ENCODE peak calls at places on chromosomes 12 and 14, in ten cellular contexts. S, R, E, Z, A, T, Y, J, U and H are unnamed samples. For H3K4me1, the result is how much of the 10 kb centered on the place peaks cover.

GRCh38 chr12:95185096-95185495 is 32.2 kb downstream of the FGD6 start:
- DNase-seq in S (no peak), R (no peak), E (no peak), Z (peak), A (no peak), T (no peak), Y (no peak), J (no peak), U (no peak), H (no peak)

GRCh38 chr14:34075095-34075744 is 124.3 kb upstream of the EGLN3 start:
- DNase-seq in S (no peak), R (no peak), E (no peak), Z (no peak), A (no peak), T (no peak), Y (no peak), J (no peak), U (no peak), H (no peak)

GRCh38 chr14:75723716-75724115 is 62.7 kb downstream of the TTLL5 start:
- DNase-seq in S (no peak), R (no peak), E (no peak), Z (no peak), A (no peak), T (no peak), Y (no peak), J (no peak), U (no peak), H (no peak)

GRCh38 chr12:9883175-9883574 is 1.9 kb downstream of the KLRF2 start:
- DNase-seq in S (no peak), R (no peak), E (no peak), Z (no peak), A (no peak), T (no peak), Y (no peak), J (no peak), U (no peak), H (no peak)

GRCh38 chr12:3132636-3133409 is 55.6 kb downstream of the TSPAN9 start:
- DNase-seq in S (no peak), R (no peak), E (no peak), Z (peak), A (peak), T (no peak), Y (no peak), J (peak), U (no peak), H (no peak)

GRCh38 chr14:29042546-29042945 is 276.0 kb downstream of the FOXG1 start:
- DNase-seq in S (no peak), R (no peak), E (no peak), Z (peak), A (no peak), T (no peak), Y (no peak), J (no peak), U (no peak), H (no peak)

GRCh38 chr12:105025890-105026289 is 39.8 kb downstream of the NOPCHAP1 start:
- DNase-seq in S (peak), R (peak), E (no peak), Z (peak), A (peak), T (no peak), Y (no peak), J (peak), U (peak), H (no peak)

GRCh38 chr12:22396253-22396652 is 61.7 kb upstream of the ST8SIA1 start:
- DNase-seq in S (no peak), R (no peak), E (no peak), Z (no peak), A (no peak), T (no peak), Y (no peak), J (no peak), U (no peak), H (no peak)

GRCh38 chr14:61609885-61610284 is 85.4 kb upstream of the HIF1A start:
- DNase-seq in S (no peak), R (no peak), E (no peak), Z (peak), A (no peak), T (no peak), Y (no peak), J (no peak), U (no peak), H (no peak)

GRCh38 chr12:24185787-24186186 is 236.3 kb upstream of the SOX5 start:
- DNase-seq in S (no peak), R (no peak), E (no peak), Z (no peak), A (no peak), T (no peak), Y (no peak), J (no peak), U (no peak), H (no peak)

GRCh38 chr14:92560106-92560865 is 46.7 kb downstream of the RIN3 start:
- DNase-seq in S (no peak), R (no peak), E (no peak), Z (no peak), A (no peak), T (no peak), Y (no peak), J (no peak), U (no peak), H (no peak)

GRCh38 chr12:113756609-113757008 is 209.5 kb downstream of the RBM19 start:
- DNase-seq in S (no peak), R (no peak), E (no peak), Z (no peak), A (no peak), T (no peak), Y (no peak), J (no peak), U (no peak), H (no peak)

GRCh38 chr12:5171701-5172100 is 128.0 kb downstream of the KCNA5 start:
- DNase-seq in S (no peak), R (no peak), E (peak), Z (peak), A (no peak), T (peak), Y (no peak), J (no peak), U (no peak), H (no peak)

GRCh38 chr14:22448035-22448904 is 140.8 kb downstream of the DAD1 start:
- DNase-seq in S (no peak), R (no peak), E (no peak), Z (no peak), A (no peak), T (no peak), Y (no peak), J (no peak), U (no peak), H (no peak)

GRCh38 chr12:124776126-124776513 is 87.5 kb downstream of the SCARB1 start:
- DNase-seq in S (no peak), R (no peak), E (no peak), Z (no peak), A (no peak), T (no peak), Y (no peak), J (no peak), U (peak), H (no peak)

GRCh38 chr12:91262023-91262676 is 79.5 kb upstream of the DCN start:
- DNase-seq in S (no peak), R (no peak), E (no peak), Z (no peak), A (no peak), T (no peak), Y (no peak), J (no peak), U (no peak), H (no peak)

GRCh38 chr12:132305560-132305966 is 23.8 kb downstream of the GALNT9 start:
- DNase-seq in S (no peak), R (no peak), E (no peak), Z (no peak), A (no peak), T (no peak), Y (no peak), J (no peak), U (no peak), H (no peak)

GRCh38 chr12:12405882-12406281 is 49.0 kb downstream of the BORCS5 start:
- DNase-seq in S (no peak), R (peak), E (peak), Z (no peak), A (peak), T (no peak), Y (no peak), J (peak), U (no peak), H (no peak)

GRCh38 chr12:8658361-8658760 is 4.3 kb downstream of the MFAP5 start:
- DNase-seq in S (no peak), R (no peak), E (no peak), Z (peak), A (no peak), T (no peak), Y (no peak), J (no peak), U (no peak), H (no peak)

GRCh38 chr14:24398298-24398942 is 383 bp upstream of the NYNRIN start:
- DNase-seq in S (no peak), R (no peak), E (no peak), Z (no peak), A (peak), T (no peak), Y (no peak), J (peak), U (peak), H (no peak)

GRCh38 chr14:102591372-102591943 is 991 bp upstream of the RCOR1 start:
- DNase-seq in S (peak), R (peak), E (no peak), Z (peak), A (peak), T (no peak), Y (peak), J (peak), U (peak), H (no peak)

GRCh38 chr12:50240792-50241114 is 42.6 kb downstream of the LIMA1 start:
- DNase-seq in S (no peak), R (no peak), E (no peak), Z (no peak), A (no peak), T (no peak), Y (no peak), J (no peak), U (no peak), H (no peak)

GRCh38 chr12:120102189-120103043 is 14.1 kb downstream of the RAB35 start:
- DNase-seq in S (no peak), R (no peak), E (no peak), Z (no peak), A (no peak), T (no peak), Y (no peak), J (no peak), U (no peak), H (no peak)

GRCh38 chr14:29217813-29218450 is 451.3 kb downstream of the FOXG1 start:
- DNase-seq in S (no peak), R (no peak), E (no peak), Z (peak), A (no peak), T (no peak), Y (no peak), J (no peak), U (no peak), H (no peak)

GRCh38 chr12:24505366-24506025 is 443.4 kb downstream of the BCAT1 start:
- DNase-seq in S (no peak), R (no peak), E (no peak), Z (no peak), A (no peak), T (no peak), Y (no peak), J (no peak), U (no peak), H (no peak)

GRCh38 chr12:106301611-106302321 is 767 bp upstream of the TCP11L2 start:
- DNase-seq in S (peak), R (peak), E (peak), Z (peak), A (peak), T (no peak), Y (peak), J (peak), U (no peak), H (peak)

GRCh38 chr12:105109465-105110212 is 2.1 kb downstream of the WASHC4 start:
- DNase-seq in S (no peak), R (no peak), E (no peak), Z (peak), A (no peak), T (no peak), Y (no peak), J (no peak), U (no peak), H (no peak)

GRCh38 chr14:90642239-90642717 is 174.0 kb downstream of the TTC7B start:
- DNase-seq in S (no peak), R (no peak), E (no peak), Z (peak), A (no peak), T (no peak), Y (no peak), J (no peak), U (no peak), H (no peak)

GRCh38 chr14:106442857-106443256 is 916.5 kb downstream of the TMEM121 start:
- DNase-seq in S (no peak), R (no peak), E (no peak), Z (no peak), A (no peak), T (no peak), Y (no peak), J (no peak), U (no peak), H (no peak)

GRCh38 chr14:84750763-84751554 is 779.0 kb upstream of the FLRT2 start:
- DNase-seq in S (no peak), R (no peak), E (no peak), Z (peak), A (no peak), T (no peak), Y (no peak), J (no peak), U (no peak), H (no peak)

GRCh38 chr14:79443602-79444001 is 767.7 kb downstream of the DIO2 start:
- DNase-seq in S (no peak), R (no peak), E (no peak), Z (peak), A (no peak), T (no peak), Y (no peak), J (no peak), U (no peak), H (no peak)

GRCh38 chr12:19746471-19746870 is 307.2 kb downstream of the AEBP2 start:
- DNase-seq in S (no peak), R (no peak), E (no peak), Z (no peak), A (no peak), T (no peak), Y (no peak), J (no peak), U (no peak), H (no peak)

GRCh38 chr12:96751626-96752025 is 155.4 kb upstream of the NEDD1 start:
- DNase-seq in S (no peak), R (no peak), E (no peak), Z (no peak), A (no peak), T (no peak), Y (no peak), J (no peak), U (no peak), H (no peak)

GRCh38 chr12:68621092-68622081 is 10.7 kb downstream of the RAP1B start:
- DNase-seq in S (no peak), R (no peak), E (no peak), Z (no peak), A (no peak), T (no peak), Y (no peak), J (no peak), U (no peak), H (no peak)

GRCh38 chr12:50979369-50980052 is 27.2 kb downstream of the HIGD1C start:
- DNase-seq in S (no peak), R (no peak), E (no peak), Z (no peak), A (no peak), T (no peak), Y (no peak), J (no peak), U (no peak), H (no peak)

DNA sequence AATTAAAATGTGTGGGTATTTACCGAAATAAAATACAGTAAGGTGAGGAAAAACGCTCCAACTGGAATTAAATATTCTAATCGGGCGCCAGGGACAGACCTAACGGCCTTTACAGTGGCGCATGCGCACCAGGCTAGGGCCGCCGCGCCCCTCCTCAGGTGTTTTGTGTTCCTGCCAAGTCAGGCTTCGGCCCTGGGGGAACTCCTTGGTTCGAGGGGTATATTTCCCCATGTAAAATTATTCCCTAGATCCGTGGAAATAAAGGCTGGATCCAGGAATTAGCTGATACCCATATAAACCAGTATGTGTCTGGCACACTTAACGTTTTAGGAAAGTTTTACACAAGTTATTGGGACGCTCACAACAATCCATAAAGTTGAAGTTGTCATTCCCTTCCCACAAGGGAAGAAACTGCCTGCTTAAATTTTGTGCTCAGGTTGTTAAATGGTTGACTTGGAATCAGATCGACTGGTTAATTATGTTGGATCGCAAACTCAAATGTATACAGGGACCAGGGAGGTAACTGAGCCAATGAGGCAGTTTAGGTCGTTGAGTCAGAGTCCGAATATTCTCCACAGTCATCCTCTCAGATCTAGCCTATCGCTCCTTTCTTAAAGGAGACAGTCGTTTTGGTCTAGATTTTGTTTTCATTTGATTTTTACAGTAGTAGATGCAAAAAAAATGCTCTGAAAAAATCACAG is 617 bp upstream of the ANAPC7 start:
- DNase-seq in S (peak), R (peak), E (peak), Z (peak), A (peak), T (peak), Y (peak), J (peak), U (peak), H (no peak)
- TF ChIP-seq POLR2A in S (no peak), R (no peak), E (no peak), Z (no peak), A (no peak), T (peak), Y (no peak), J (no peak), U (no peak), H (no peak)

GRCh38 chr12:13964666-13965065 is 16.7 kb downstream of the GRIN2B start:
- DNase-seq in S (no peak), R (no peak), E (no peak), Z (no peak), A (no peak), T (no peak), Y (no peak), J (no peak), U (no peak), H (no peak)
- H3K27ac ChIP-seq in S (no peak), R (no peak), E (no peak), Z (no peak), A (no peak), T (no peak), Y (no peak), J (no peak), U (no peak), H (no peak)

GRCh38 chr12:108784270-108784669 is 53.0 kb upstream of the CORO1C start:
- DNase-seq in S (no peak), R (no peak), E (no peak), Z (no peak), A (no peak), T (no peak), Y (no peak), J (no peak), U (no peak), H (no peak)

GRCh38 chr12:108786450-108786849 is 55.1 kb upstream of the CORO1C start:
- DNase-seq in S (no peak), R (no peak), E (no peak), Z (no peak), A (no peak), T (no peak), Y (no peak), J (no peak), U (no peak), H (no peak)

GRCh38 chr12:108783446-108783845 is 52.1 kb upstream of the CORO1C start:
- DNase-seq in S (no peak), R (no peak), E (no peak), Z (no peak), A (no peak), T (no peak), Y (no peak), J (no peak), U (no peak), H (no peak)

GRCh38 chr12:108779998-108780688 is 48.8 kb upstream of the CORO1C start:
- DNase-seq in S (no peak), R (no peak), E (no peak), Z (no peak), A (peak), T (no peak), Y (no peak), J (no peak), U (no peak), H (no peak)

GRCh38 chr12:108782971-108783370 is 51.7 kb upstream of the CORO1C start:
- DNase-seq in S (no peak), R (no peak), E (no peak), Z (no peak), A (no peak), T (no peak), Y (no peak), J (no peak), U (no peak), H (no peak)
- H3K4me1 ChIP-seq in S (under half), R (under half), E (under half), Z (under half), A (under half), T (under half), Y (under half), J (half or more), U (under half), H (half or more)

GRCh38 chr14:94665544-94665943 is 53.4 kb downstream of the SERPINA3 start:
- DNase-seq in S (no peak), R (no peak), E (no peak), Z (no peak), A (no peak), T (no peak), Y (no peak), J (no peak), U (no peak), H (no peak)
- TF ChIP-seq POLR2A in S (no peak), R (no peak), E (no peak), Z (no peak), A (no peak), T (no peak), Y (no peak), J (no peak), U (no peak), H (no peak)

GRCh38 chr12:130449291-130449690 is 111.6 kb downstream of the PIWIL1 start:
- DNase-seq in S (no peak), R (no peak), E (no peak), Z (no peak), A (no peak), T (no peak), Y (no peak), J (no peak), U (no peak), H (no peak)

GRCh38 chr12:130446846-130447654 is 109.4 kb downstream of the PIWIL1 start:
- DNase-seq in S (no peak), R (no peak), E (no peak), Z (no peak), A (no peak), T (no peak), Y (no peak), J (no peak), U (no peak), H (no peak)

GRCh38 chr12:130448044-130448821 is 110.5 kb downstream of the PIWIL1 start:
- DNase-seq in S (no peak), R (no peak), E (no peak), Z (no peak), A (no peak), T (no peak), Y (no peak), J (no peak), U (no peak), H (no peak)

GRCh38 chr12:130444986-130445385 is 107.3 kb downstream of the PIWIL1 start:
- DNase-seq in S (no peak), R (no peak), E (no peak), Z (no peak), A (no peak), T (no peak), Y (no peak), J (no peak), U (no peak), H (no peak)

GRCh38 chr12:130447655-130447965 is 109.9 kb downstream of the PIWIL1 start:
- DNase-seq in S (no peak), R (no peak), E (no peak), Z (no peak), A (no peak), T (no peak), Y (no peak), J (no peak), U (no peak), H (no peak)
- H3K27ac ChIP-seq in S (no peak), R (no peak), E (no peak), Z (no peak), A (no peak), T (no peak), Y (no peak), J (no peak), U (no peak), H (no peak)

GRCh38 chr12:27303139-27304111 is 29.2 kb upstream of the BMAL2 start:
- DNase-seq in S (no peak), R (no peak), E (no peak), Z (peak), A (no peak), T (no peak), Y (no peak), J (no peak), U (no peak), H (no peak)

GRCh38 chr12:27305673-27306504 is 26.7 kb upstream of the BMAL2 start:
- DNase-seq in S (no peak), R (no peak), E (peak), Z (peak), A (no peak), T (peak), Y (no peak), J (no peak), U (no peak), H (no peak)

GRCh38 chr12:27300251-27300650 is 32.4 kb upstream of the BMAL2 start:
- DNase-seq in S (no peak), R (no peak), E (no peak), Z (no peak), A (no peak), T (no peak), Y (no peak), J (no peak), U (no peak), H (no peak)

GRCh38 chr12:27309293-27309994 is 23.2 kb upstream of the BMAL2 start:
- DNase-seq in S (no peak), R (no peak), E (no peak), Z (no peak), A (no peak), T (no peak), Y (no peak), J (no peak), U (no peak), H (no peak)

DNA sequence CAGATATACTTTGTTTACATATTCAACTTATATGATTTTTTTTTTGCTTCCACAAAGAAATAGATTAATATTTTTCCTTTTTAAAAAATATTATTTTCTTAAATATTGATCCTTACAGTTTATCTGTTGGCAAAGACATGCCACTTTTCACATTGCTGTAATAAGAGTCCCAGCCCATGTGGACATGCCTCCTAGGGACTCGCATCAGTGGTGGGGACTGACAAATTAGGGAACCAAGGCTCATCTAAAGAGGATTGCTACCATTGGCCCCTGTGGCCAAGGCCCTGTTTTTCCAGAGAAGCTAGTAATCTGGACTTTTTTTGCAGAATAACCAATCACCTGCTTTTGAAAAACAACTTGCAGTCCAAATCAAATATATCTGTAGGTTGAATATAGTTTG is 27.8 kb upstream of the BMAL2 start:
- DNase-seq in S (no peak), R (no peak), E (no peak), Z (no peak), A (no peak), T (no peak), Y (no peak), J (no peak), U (no peak), H (no peak)
- H3K4me1 ChIP-seq in S (under half), R (under half), E (under half), Z (under half), A (under half), T (under half), Y (under half), J (under half), U (under half), H (under half)